ENCODE peak calls at places on chromosomes 11 and 22, in six cellular contexts. C is BJ; A is left ventricle myocardium inferior; H is effector memory CD4-positive, alpha-beta T cell; L is heart right ventricle; X is pancreas. O is an unnamed sample. For H3K36me3, the result is how much of the 10 kb centered on the place peaks cover.

GRCh38 chr11:104728927-104729326 is 169.3 kb downstream of the CASP12 start:
- DNase-seq in L (no peak), H (no peak), C (no peak), A (no peak), X (no peak), O (no peak)

GRCh38 chr11:117419915-117420485 is 92.3 kb downstream of the CEP164 start:
- DNase-seq in X (peak), H (no peak), C (no peak), A (no peak), L (no peak), O (no peak)

GRCh38 chr11:19422257-19422656 is 181.5 kb upstream of the E2F8 start:
- DNase-seq in H (no peak), C (no peak), A (no peak), X (no peak), L (no peak), O (no peak)

GRCh38 chr11:61273151-61274078 is 21.7 kb downstream of the VWCE start:
- DNase-seq in H (no peak), L (no peak), C (no peak), A (no peak), X (no peak), O (peak)

GRCh38 chr11:3002346-3002745 is 10.2 kb upstream of the NAP1L4 start:
- DNase-seq in L (no peak), C (no peak), H (no peak), X (no peak), A (no peak), O (no peak)

GRCh38 chr22:43945632-43946390 is 9.4 kb upstream of the SAMM50 start:
- DNase-seq in A (peak), C (no peak), X (peak), H (no peak), L (peak), O (peak)

GRCh38 chr11:6563667-6564066 is 39.7 kb downstream of the RRP8 start:
- DNase-seq in A (no peak), X (no peak), H (no peak), L (no peak), C (no peak), O (peak)

GRCh38 chr11:61189933-61190332 is 13.4 kb upstream of the PGA3 start:
- DNase-seq in C (no peak), X (no peak), A (no peak), H (no peak), L (no peak), O (no peak)

GRCh38 chr11:61049854-61050253 is 52.4 kb upstream of the CD5 start:
- DNase-seq in X (no peak), C (no peak), A (no peak), H (no peak), L (peak), O (no peak)

GRCh38 chr11:96256213-96256580 is 86.8 kb downstream of the MAML2 start:
- DNase-seq in A (no peak), C (no peak), L (no peak), X (no peak), H (no peak), O (no peak)

GRCh38 chr11:117930668-117931330 is 1.6 kb upstream of the TMPRSS13 start:
- DNase-seq in H (no peak), X (no peak), A (no peak), C (no peak), L (no peak), O (no peak)

GRCh38 chr11:70049045-70049444 is 29.1 kb upstream of the ANO1 start:
- DNase-seq in C (no peak), A (no peak), H (no peak), L (no peak), X (no peak), O (no peak)

GRCh38 chr22:46072030-46072881 is 78.1 kb upstream of the PPARA start:
- DNase-seq in X (peak), C (no peak), A (peak), H (no peak), L (peak), O (peak)

GRCh38 chr11:36361901-36362391 is 65.9 kb downstream of the PRR5L start:
- DNase-seq in A (no peak), L (no peak), H (no peak), C (peak), X (no peak), O (no peak)

GRCh38 chr22:34946339-34946985 is 119.5 kb upstream of the ISX start:
- DNase-seq in C (no peak), L (no peak), X (no peak), H (no peak), A (no peak), O (no peak)

GRCh38 chr11:70191495-70192140 is 11.5 kb upstream of the FADD start:
- DNase-seq in H (no peak), L (peak), C (no peak), X (peak), A (peak), O (peak)

GRCh38 chr11:103609117-103610066 is 427.0 kb upstream of the DDI1 start:
- DNase-seq in C (peak), L (no peak), X (no peak), H (no peak), A (no peak), O (no peak)

GRCh38 chr11:130817608-130817944 is 98.7 kb downstream of the SNX19 start:
- DNase-seq in H (no peak), X (no peak), A (no peak), C (no peak), L (no peak), O (no peak)

GRCh38 chr11:120565436-120566155 is 54.0 kb downstream of the GRIK4 start:
- DNase-seq in C (no peak), L (no peak), A (no peak), X (no peak), H (no peak), O (no peak)

GRCh38 chr11:102734650-102735049 is 9.9 kb upstream of the MMP8 start:
- DNase-seq in C (no peak), L (no peak), X (no peak), H (no peak), A (no peak), O (no peak)

GRCh38 chr11:12640926-12641849 is 33.0 kb upstream of the TEAD1 start:
- DNase-seq in X (no peak), C (no peak), A (no peak), H (peak), L (no peak), O (no peak)

GRCh38 chr11:91104237-91104636 is 881.4 kb upstream of the CHORDC1 start:
- DNase-seq in C (peak), L (no peak), X (no peak), H (no peak), A (no peak), O (no peak)

GRCh38 chr22:21926728-21927127 is 25.9 kb downstream of the PPM1F start:
- DNase-seq in C (no peak), H (no peak), L (no peak), A (no peak), X (no peak), O (no peak)
- H3K36me3 ChIP-seq in C (under half), H (under half), L (half or more), A (half or more), X (under half), O (under half)

GRCh38 chr11:65436412-65437032 is 13.9 kb downstream of the NEAT1 start:
- DNase-seq in C (no peak), L (no peak), A (no peak), X (no peak), H (no peak), O (no peak)

GRCh38 chr11:65434057-65434666 is 11.6 kb downstream of the NEAT1 start:
- DNase-seq in X (no peak), A (no peak), C (no peak), L (no peak), H (no peak), O (peak)

GRCh38 chr11:65434667-65435179 is 12.1 kb downstream of the NEAT1 start:
- DNase-seq in C (no peak), L (no peak), A (no peak), H (no peak), X (no peak), O (no peak)

GRCh38 chr11:65435981-65436411 is 13.4 kb downstream of the NEAT1 start:
- DNase-seq in A (no peak), C (no peak), X (no peak), L (no peak), H (no peak), O (no peak)

DNA sequence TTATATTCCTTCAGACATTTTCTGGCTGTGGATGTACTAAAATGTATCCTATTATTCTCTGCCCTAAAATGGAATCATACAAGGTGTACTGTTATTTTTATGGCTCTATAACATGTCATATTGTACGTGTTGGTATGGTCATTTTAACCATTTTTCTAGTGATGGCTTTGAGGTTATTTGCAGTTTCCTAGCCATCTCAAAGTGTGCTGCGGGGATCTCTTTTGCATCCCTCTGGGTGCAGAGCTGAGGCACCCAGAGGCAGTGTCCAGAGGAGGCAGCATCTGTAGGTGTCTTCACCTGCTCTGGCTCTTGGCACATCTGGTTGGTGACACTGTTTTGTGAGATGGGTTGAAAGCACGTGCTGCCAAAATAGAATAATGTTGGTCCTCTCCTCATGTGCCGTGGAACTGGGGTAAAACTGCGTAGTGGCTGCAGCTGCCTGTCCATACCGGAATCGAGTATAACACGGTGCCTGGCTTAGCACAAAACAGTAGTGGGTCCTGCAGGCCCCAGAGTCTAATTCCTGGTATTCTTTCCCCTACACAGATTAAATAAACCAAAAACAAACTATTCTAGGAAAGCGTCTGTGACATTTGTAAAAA is 12.8 kb downstream of the NEAT1 start:
- DNase-seq in H (no peak), A (no peak), X (no peak), C (no peak), L (no peak), O (no peak)
- H3K36me3 ChIP-seq in H (under half), A (half or more), X (under half), C (under half), L (half or more), O (under half)

DNA sequence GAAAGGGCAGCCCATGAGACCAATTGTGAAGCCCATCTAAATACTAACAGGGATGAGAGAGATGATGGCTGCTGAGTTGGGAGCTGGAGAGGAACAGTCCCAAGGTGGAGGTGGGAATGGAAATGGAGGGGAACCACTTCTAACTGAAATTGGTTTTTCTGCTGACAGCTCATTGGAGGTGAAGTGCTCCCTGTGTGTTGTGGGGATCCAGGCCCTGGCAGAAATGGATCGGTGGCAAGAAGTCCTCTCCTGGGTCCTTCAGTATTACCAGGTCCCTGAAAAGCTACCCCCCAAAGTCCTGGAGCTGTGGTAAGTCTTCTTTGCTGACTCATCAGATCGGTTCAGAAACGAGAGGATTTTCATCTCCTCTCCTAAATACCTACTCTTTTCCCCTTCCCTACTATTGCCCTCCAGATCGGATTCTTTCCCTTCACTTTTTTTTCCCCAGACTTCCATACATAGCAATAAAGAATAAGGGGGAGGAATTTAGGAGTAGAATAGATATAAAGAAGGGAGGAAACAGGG is 2.0 kb downstream of the PEX26 start:
- DNase-seq in X (no peak), H (no peak), A (no peak), C (no peak), L (no peak), O (no peak)
- H3K36me3 ChIP-seq in X (under half), H (under half), A (half or more), C (under half), L (under half), O (under half)

DNA sequence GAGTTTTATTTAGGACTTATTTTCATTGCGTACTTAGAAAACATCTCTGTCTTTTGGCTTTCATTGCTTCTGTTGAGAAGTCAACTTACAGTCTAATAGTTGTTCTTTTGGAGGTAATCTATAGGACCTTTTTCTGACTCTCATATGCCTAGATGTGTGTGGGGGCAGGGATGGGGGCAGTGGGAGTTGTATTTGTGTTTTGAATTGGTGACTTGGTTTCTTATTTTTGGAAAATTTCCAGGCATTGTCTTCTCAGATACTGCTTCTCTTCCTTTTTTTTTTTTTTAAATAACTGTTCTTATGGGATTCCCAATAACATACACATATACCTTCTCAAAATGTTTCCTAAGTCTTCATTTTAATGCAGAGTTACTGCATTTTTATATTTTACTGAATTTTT is 58.0 kb downstream of the FAR1 start:
- DNase-seq in H (no peak), C (no peak), X (no peak), A (no peak), L (no peak), O (no peak)
- H3K36me3 ChIP-seq in H (under half), C (under half), X (under half), A (half or more), L (under half), O (under half)

GRCh38 chr11:44605965-44606364 is 40.5 kb downstream of the CD82 start:
- DNase-seq in H (no peak), X (no peak), A (no peak), C (no peak), L (no peak), O (no peak)
- H3K36me3 ChIP-seq in H (under half), X (under half), A (under half), C (under half), L (under half), O (under half)

O was measured in lung.